ENCODE peak calls at places on chromosomes 11 and 22, in five cellular contexts. P, C, B, G and K are unnamed samples.

GRCh38 chr11:103202048-103202651 is 92.9 kb downstream of the DYNC2H1 start:
- DNase-seq in C (no peak), B (peak), G (no peak), P (no peak), K (no peak)

GRCh38 chr22:40958329-40958728 is 7.2 kb downstream of the RBX1 start:
- DNase-seq in G (no peak), B (no peak), C (no peak), P (no peak), K (no peak)

GRCh38 chr22:28955817-28956216 is 72.4 kb downstream of the ZNRF3 start:
- DNase-seq in P (peak), B (no peak), C (no peak), G (peak), K (peak)

GRCh38 chr11:43574949-43575915 is 105.3 kb upstream of the HSD17B12 start:
- DNase-seq in C (peak), B (peak), G (peak), P (no peak), K (no peak)

GRCh38 chr22:22001664-22002525 is 19.3 kb upstream of the TOP3B start:
- DNase-seq in C (no peak), G (no peak), P (no peak), B (no peak), K (no peak)

GRCh38 chr22:36297568-36297967 is 44.6 kb downstream of the APOL1 start:
- DNase-seq in G (no peak), B (no peak), C (no peak), P (no peak), K (no peak)

GRCh38 chr22:29480512-29481264 is 670 bp downstream of the NEFH start:
- DNase-seq in B (peak), G (peak), P (peak), C (no peak), K (peak)

GRCh38 chr11:64067257-64067993 is 31.7 kb downstream of the FLRT1 start:
- DNase-seq in B (no peak), P (no peak), G (no peak), C (no peak), K (no peak)

GRCh38 chr11:22792497-22792896 is 37.1 kb downstream of the SVIP start:
- DNase-seq in G (no peak), B (peak), P (no peak), C (no peak), K (no peak)

GRCh38 chr11:11218287-11218986 is 134.6 kb downstream of the CSNK2A3 start:
- DNase-seq in C (no peak), P (no peak), G (no peak), B (no peak), K (no peak)

GRCh38 chr11:70596091-70596490 is 197.8 kb downstream of the CTTN start:
- DNase-seq in G (no peak), P (no peak), C (no peak), B (no peak), K (no peak)

GRCh38 chr22:31561238-31561887 is 65.0 kb downstream of the SFI1 start:
- DNase-seq in P (peak), B (peak), C (no peak), G (peak), K (no peak)

GRCh38 chr22:42841444-42841843 is 15.6 kb downstream of the ARFGAP3 start:
- DNase-seq in C (no peak), B (peak), P (no peak), G (no peak), K (no peak)

GRCh38 chr11:73578786-73579185 is 19.1 kb downstream of the FAM168A start:
- DNase-seq in C (no peak), P (no peak), B (no peak), G (peak), K (no peak)

GRCh38 chr11:103450241-103450640 is 341.0 kb downstream of the DYNC2H1 start:
- DNase-seq in P (no peak), G (no peak), C (no peak), B (peak), K (no peak)

GRCh38 chr11:126357969-126358762 is 2.7 kb downstream of the ST3GAL4 start:
- DNase-seq in C (no peak), B (no peak), G (no peak), P (no peak), K (no peak)

GRCh38 chr11:111269146-111269868 is 23.8 kb downstream of the POU2AF2 start:
- DNase-seq in P (no peak), C (no peak), G (no peak), B (peak), K (no peak)

GRCh38 chr11:76394411-76394810 is 13.3 kb downstream of the GVQW3 start:
- DNase-seq in C (no peak), B (no peak), G (no peak), P (no peak), K (no peak)

GRCh38 chr11:3051435-3052108 is 5.7 kb downstream of the CARS1 start:
- DNase-seq in C (no peak), B (no peak), P (no peak), G (no peak), K (no peak)

GRCh38 chr11:2316169-2316962 is 14.6 kb downstream of the TSPAN32 start:
- DNase-seq in B (no peak), P (no peak), C (no peak), G (no peak), K (no peak)

GRCh38 chr11:12057299-12057980 is 49.0 kb upstream of the DKK3 start:
- DNase-seq in B (no peak), P (no peak), G (no peak), C (no peak), K (no peak)

GRCh38 chr11:114213622-114214021 is 82.6 kb upstream of the NNMT start:
- DNase-seq in P (no peak), G (no peak), C (no peak), B (no peak), K (no peak)

GRCh38 chr11:12629601-12630313 is 44.5 kb upstream of the TEAD1 start:
- DNase-seq in B (peak), P (no peak), C (no peak), G (no peak), K (no peak)